ENCODE peak calls at places on chromosomes 4 and X, in nine cellular contexts. W is epithelial cell of esophagus; G is sigmoid colon; F is ovary; E is fibroblast of lung; Q is brain microvascular endothelial cell; L is heart right ventricle; R is IMR-90; N is CD8-positive, alpha-beta T cell. X is an unnamed sample.
A peak's percentile ranks its signal among the peaks of the same experiment; 100 is the strongest.

GRCh38 chr4:100876546-100876945 is 358.7 kb upstream of the EMCN start:
- DNase-seq in W (peak; percentile 64), G (no peak), F (no peak), E (no peak), Q (no peak), L (no peak), R (no peak), N (no peak), X (no peak)

GRCh38 chrX:137574102-137574783 is 8.3 kb downstream of the ZIC3 start:
- DNase-seq in W (no peak), G (no peak), F (no peak), E (no peak), Q (no peak), L (no peak), R (no peak), N (no peak), X (no peak)

GRCh38 chr4:72875545-72875944 is 194.0 kb downstream of the COX18 start:
- DNase-seq in W (no peak), G (no peak), F (no peak), E (no peak), Q (no peak), L (no peak), R (no peak), N (no peak), X (no peak)

GRCh38 chr4:122010610-122011009 is 58.8 kb upstream of the TRPC3 start:
- DNase-seq in W (peak; percentile 67), G (no peak), F (no peak), E (peak; percentile 84), Q (peak; percentile 32), L (no peak), R (peak; percentile 95), N (no peak), X (no peak)

GRCh38 chr4:177283167-177283566 is 26.5 kb upstream of the NEIL3 start:
- DNase-seq in W (no peak), G (no peak), F (no peak), E (peak; percentile 94), Q (peak; percentile 47), L (no peak), R (peak; percentile 74), N (no peak), X (no peak)

GRCh38 chr4:108159845-108160244 is 8.9 kb downstream of the LEF1 start:
- DNase-seq in W (no peak), G (no peak), F (no peak), E (no peak), Q (no peak), L (no peak), R (no peak), N (no peak), X (no peak)

GRCh38 chr4:137531951-137532868 is at the start of gene PCDH18:
- DNase-seq in W (peak; percentile 71), G (peak; percentile 97), F (peak; percentile 94), E (peak; percentile 97), Q (peak; percentile 96), L (peak; percentile 75), R (peak; percentile 98), N (no peak), X (peak; percentile 79)

GRCh38 chrX:23694606-23695005 is 27.3 kb downstream of the PRDX4 start:
- DNase-seq in W (peak; percentile 53), G (peak; percentile 82), F (peak; percentile 68), E (peak; percentile 37), Q (peak; percentile 53), L (no peak), R (peak; percentile 57), N (peak; percentile 15), X (peak; percentile 4)

GRCh38 chr4:134160211-134160610 is 41.4 kb downstream of the PABPC4L start:
- DNase-seq in W (peak; percentile 82), G (no peak), F (no peak), E (no peak), Q (no peak), L (no peak), R (no peak), N (no peak), X (no peak)

GRCh38 chr4:155667538-155668511 is 1.2 kb downstream of the GUCY1A1 start:
- DNase-seq in W (peak; percentile 40), G (peak; percentile 88), F (peak; percentile 34), E (peak; percentile 39), Q (peak; percentile 6), L (peak; percentile 71), R (peak; percentile 27), N (no peak), X (no peak)

GRCh38 chrX:34559325-34559724 is 97.8 kb downstream of the TMEM47 start:
- DNase-seq in W (peak; percentile 60), G (no peak), F (no peak), E (peak; percentile 9), Q (peak; percentile 2), L (no peak), R (peak; percentile 17), N (no peak), X (no peak)

GRCh38 chr4:83334425-83335241 is at the start of gene HPSE:
- DNase-seq in W (peak; percentile 87), G (peak; percentile 87), F (peak; percentile 84), E (peak; percentile 59), Q (peak; percentile 40), L (peak; percentile 79), R (peak; percentile 21), N (peak; percentile 60), X (peak; percentile 10)

GRCh38 chr4:187606581-187606980 is 389.0 kb upstream of the ZFP42 start:
- DNase-seq in W (peak; percentile 85), G (no peak), F (no peak), E (peak; percentile 44), Q (peak; percentile 61), L (no peak), R (peak; percentile 69), N (no peak), X (no peak)

GRCh38 chrX:154799554-154800348 is 5.5 kb downstream of the MPP1 start:
- DNase-seq in W (no peak), G (no peak), F (no peak), E (peak; percentile 28), Q (no peak), L (no peak), R (peak; percentile 35), N (no peak), X (no peak)

DNA sequence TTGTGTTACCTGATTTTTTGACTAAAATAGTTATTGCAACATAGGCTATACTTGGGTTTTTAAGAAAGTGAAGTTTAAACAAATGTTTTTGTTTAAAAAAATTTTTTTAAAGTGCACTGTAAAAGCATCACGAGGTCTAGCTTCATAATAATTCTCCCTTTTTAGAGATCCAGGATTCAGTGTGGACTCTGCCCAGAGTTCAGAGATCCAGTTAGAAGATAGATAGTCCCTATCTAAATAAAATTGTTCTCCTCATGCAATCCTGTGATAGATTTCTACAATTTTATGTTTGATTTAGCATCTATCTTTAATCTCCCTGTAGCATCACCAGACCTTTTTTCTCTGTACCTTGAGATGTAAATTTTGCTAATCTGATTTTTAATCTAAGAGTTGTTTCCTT is 85.5 kb upstream of the HPGD start:
- DNase-seq in W (no peak), G (no peak), F (no peak), E (no peak), Q (no peak), L (no peak), R (no peak), N (no peak), X (no peak)
- H3K4me3 ChIP-seq in W (no peak overlapping the region), G (no peak overlapping the region), F (no peak overlapping the region), E (no peak overlapping the region), Q (no peak overlapping the region), L (no peak overlapping the region), R (no peak overlapping the region), N (no peak overlapping the region), X (no peak overlapping the region)

DNA sequence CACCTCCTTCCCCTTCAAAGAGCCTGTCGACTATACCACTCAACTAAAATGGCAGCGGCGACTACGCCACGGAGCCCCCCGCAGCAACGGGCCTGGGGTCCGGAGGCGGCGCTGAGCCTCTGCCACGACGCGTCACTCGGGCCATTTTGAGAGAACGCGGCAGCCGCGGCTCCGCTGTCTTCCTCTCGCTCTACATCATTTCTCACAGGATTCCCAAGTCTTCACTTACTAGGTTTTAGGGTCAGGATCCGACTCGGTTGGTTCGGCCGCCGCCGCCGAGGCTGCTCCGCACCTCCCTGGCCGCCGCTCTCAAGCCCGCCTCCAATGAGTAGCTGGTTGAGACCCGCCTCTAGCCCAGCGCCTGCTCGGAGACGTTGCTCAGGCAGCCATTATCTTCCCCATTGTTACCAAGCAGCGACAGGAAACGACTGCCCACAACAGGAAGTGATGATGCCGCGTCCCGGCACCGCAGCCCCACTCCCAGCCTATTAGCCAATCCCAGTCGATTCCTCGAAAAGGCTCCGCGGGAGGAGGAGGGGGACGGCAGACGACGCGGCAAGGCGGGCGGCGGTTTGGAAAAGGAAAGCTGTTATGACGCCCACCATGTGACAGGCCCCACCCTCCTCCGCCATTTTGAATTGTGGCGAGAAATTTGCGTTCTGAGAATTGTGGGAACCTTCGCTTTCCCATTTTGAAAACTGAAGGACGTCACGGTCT is at the start of gene RLIM:
- DNase-seq in W (peak; percentile 95), G (peak; percentile 97), F (peak; percentile 93), E (peak; percentile 94), Q (peak; percentile 94), L (peak; percentile 90), R (peak; percentile 95), N (peak; percentile 82), X (peak; percentile 85)
- TF ChIP-seq CTCF in W (no peak), G (no peak), F (no peak), E (no peak), Q (no peak), L (no peak), R (no peak), N (no peak), X (no peak)

DNA sequence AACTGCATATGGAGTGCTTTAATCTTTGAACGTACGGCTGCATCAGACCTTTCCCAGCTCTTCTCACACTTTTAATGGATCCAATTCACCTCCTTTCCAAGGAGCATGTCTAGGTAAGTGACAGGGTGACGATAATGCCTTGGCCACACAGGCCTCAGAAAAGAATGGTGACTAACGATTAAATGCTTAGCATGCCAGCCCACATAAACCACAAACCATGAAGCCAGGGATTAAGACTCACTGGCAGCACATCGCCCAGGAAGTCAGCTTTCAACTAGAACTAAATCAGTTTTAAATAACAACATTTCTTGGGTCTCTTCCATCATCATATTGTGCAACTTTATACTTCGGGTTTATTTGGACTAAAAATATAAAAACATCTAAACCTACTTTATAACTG is 28.7 kb downstream of the INPP4B start:
- DNase-seq in W (peak; percentile 86), G (no peak), F (no peak), E (peak; percentile 98), Q (peak; percentile 88), L (no peak), R (peak; percentile 88), N (no peak), X (peak; percentile 98)
- H3K4me3 ChIP-seq in W (no peak overlapping the region), G (no peak overlapping the region), F (no peak overlapping the region), E (peak overlapping the region; percentile 29), Q (no peak overlapping the region), L (peak overlapping the region; percentile 4), R (no peak overlapping the region), N (no peak overlapping the region), X (peak overlapping the region; percentile 9)

GRCh38 chr4:3389879-3390840 is 51.6 kb upstream of the HGFAC start:
- DNase-seq in W (peak; percentile 46), G (peak; percentile 58), F (no peak), E (no peak), Q (no peak), L (peak; percentile 8), R (no peak), N (no peak), X (no peak)
- TF ChIP-seq CTCF in W (no peak), G (no peak), F (no peak), E (no peak), Q (no peak), L (no peak), R (no peak), N (no peak), X (no peak)

X was measured in retinal pigment epithelial cell.